ENCODE peak calls at places on chromosomes 4 and X, in ten cellular contexts. R is NCI-H1417; N is NCI-H2171; G is neural progenitor cell; J is tibial artery; S is stimulated activated CD8-positive, alpha-beta memory T cell treated with anti-CD3 and anti-CD28 coated beads, Interleukin-4, amount 100 ng/mL, for 24 hours; X is germinal center; P is activated CD4-positive, alpha-beta memory T cell treated with anti-CD3 and anti-CD28 coated beads for 36 hours; C is NCI-H1930; D is tibial nerve. M is an unnamed sample.

GRCh38 chrX:67787196-67787595 is 243.4 kb downstream of the AR start:
- DNase-seq in P (no peak), G (no peak), D (no peak), N (no peak), S (no peak), J (no peak), C (no peak), R (no peak), X (no peak), M (no peak)

GRCh38 chr4:159012381-159012780 is 90.5 kb upstream of the RAPGEF2 start:
- DNase-seq in G (no peak), N (no peak), S (no peak), R (no peak), J (no peak), P (no peak), C (no peak), X (no peak), D (no peak), M (no peak)

GRCh38 chr4:23613782-23614181 is 276.1 kb downstream of the PPARGC1A start:
- DNase-seq in C (no peak), N (no peak), P (no peak), D (no peak), J (no peak), R (no peak), S (no peak), X (no peak), G (no peak), M (no peak)

GRCh38 chrX:130984782-130985181 is 73.4 kb upstream of the ARHGAP36 start:
- DNase-seq in J (no peak), S (no peak), X (no peak), D (no peak), R (no peak), P (no peak), N (no peak), C (no peak), G (no peak), M (no peak)

GRCh38 chrX:13506574-13506973 is 62.8 kb upstream of the EGFL6 start:
- DNase-seq in J (no peak), R (peak), P (peak), N (peak), C (no peak), X (peak), S (peak), G (peak), D (no peak), M (peak)

GRCh38 chrX:143635915-143636314 is at the start of gene SLITRK4:
- DNase-seq in N (no peak), C (peak), J (no peak), G (peak), X (no peak), S (no peak), D (no peak), R (no peak), P (no peak), M (peak)

GRCh38 chrX:149903889-149904748 is 23.1 kb downstream of the MAGEA8 start:
- DNase-seq in G (no peak), N (no peak), J (no peak), C (no peak), S (no peak), X (no peak), R (no peak), D (no peak), P (no peak), M (no peak)

GRCh38 chr4:121939690-121940089 is 12.2 kb downstream of the TRPC3 start:
- DNase-seq in N (no peak), X (no peak), J (no peak), R (no peak), S (no peak), G (no peak), P (no peak), D (no peak), C (no peak), M (no peak)

GRCh38 chr4:73874386-73874785 is 5.2 kb downstream of the CXCL1 start:
- DNase-seq in N (no peak), X (no peak), P (no peak), S (no peak), J (no peak), D (no peak), R (no peak), C (no peak), G (no peak), M (no peak)

GRCh38 chr4:56937262-56937661 is 29.6 kb downstream of the REST start:
- DNase-seq in N (no peak), P (no peak), D (no peak), X (no peak), G (no peak), C (no peak), S (no peak), J (no peak), R (no peak), M (no peak)

GRCh38 chr4:1883583-1883982 is 12.4 kb downstream of the NSD2 start:
- DNase-seq in P (no peak), X (no peak), D (no peak), S (no peak), G (no peak), R (no peak), J (no peak), N (peak), C (no peak), M (no peak)

GRCh38 chrX:63835361-63835760 is 50.3 kb upstream of the ARHGEF9 start:
- DNase-seq in R (no peak), G (no peak), D (no peak), S (no peak), P (no peak), J (no peak), X (no peak), N (no peak), C (no peak), M (no peak)

GRCh38 chr4:184756399-184756798 is 22.5 kb upstream of the CENPU start:
- DNase-seq in D (no peak), C (no peak), X (no peak), P (no peak), N (no peak), S (no peak), R (no peak), J (peak), G (no peak), M (no peak)

GRCh38 chrX:71210829-71211228 is 12.2 kb upstream of the GJB1 start:
- DNase-seq in D (no peak), P (no peak), G (no peak), N (no peak), J (no peak), X (no peak), R (no peak), S (no peak), C (no peak), M (no peak)

GRCh38 chr4:125432078-125432477 is 117.3 kb downstream of the FAT4 start:
- DNase-seq in R (no peak), X (no peak), N (no peak), G (peak), J (no peak), S (no peak), D (no peak), P (no peak), C (no peak), M (peak)

GRCh38 chr4:148273501-148273986 is 168.7 kb downstream of the NR3C2 start:
- DNase-seq in D (no peak), C (no peak), R (no peak), N (no peak), J (no peak), G (no peak), X (no peak), P (no peak), S (no peak), M (peak)

GRCh38 chr4:80199004-80199579 is 1.8 kb downstream of the PRDM8 start:
- DNase-seq in C (no peak), G (no peak), N (no peak), P (no peak), X (no peak), R (no peak), J (no peak), D (no peak), S (no peak), M (no peak)

GRCh38 chr4:139825523-139826014 is 159.9 kb downstream of the MGST2 start:
- DNase-seq in D (no peak), J (no peak), C (no peak), R (no peak), X (no peak), G (peak), N (no peak), S (no peak), P (no peak), M (no peak)

GRCh38 chr4:182826391-182826790 is 90.8 kb downstream of the DCTD start:
- DNase-seq in S (no peak), P (peak), C (no peak), X (no peak), R (no peak), N (no peak), J (no peak), D (no peak), G (no peak), M (no peak)

GRCh38 chrX:20032201-20032600 is 41.3 kb upstream of the BCLAF3 start:
- DNase-seq in G (no peak), S (no peak), J (no peak), N (no peak), R (no peak), P (no peak), D (no peak), X (no peak), C (no peak), M (no peak)

GRCh38 chrX:28697732-28698131 is 110.5 kb downstream of the IL1RAPL1 start:
- DNase-seq in J (no peak), N (no peak), C (no peak), P (no peak), D (no peak), G (no peak), S (no peak), R (no peak), X (no peak), M (no peak)

GRCh38 chr4:137749466-137749865 is 217.2 kb upstream of the PCDH18 start:
- DNase-seq in G (no peak), X (no peak), N (no peak), C (no peak), D (no peak), R (no peak), S (no peak), J (no peak), P (no peak), M (no peak)

GRCh38 chr4:4591071-4591470 is 49.2 kb upstream of the STX18 start:
- DNase-seq in R (no peak), G (no peak), J (no peak), D (no peak), N (no peak), X (no peak), P (no peak), S (no peak), C (no peak), M (no peak)

GRCh38 chr4:79290376-79290775 is 35.5 kb downstream of the NAA11 start:
- DNase-seq in D (no peak), C (no peak), S (no peak), N (no peak), R (no peak), G (no peak), X (no peak), P (no peak), J (no peak), M (peak)

GRCh38 chr4:41865306-41865980 is 69.8 kb upstream of the TMEM33 start:
- DNase-seq in X (no peak), N (no peak), J (no peak), R (no peak), C (no peak), G (peak), S (no peak), D (no peak), P (no peak), M (no peak)

GRCh38 chr4:109462297-109462696 is 28.7 kb downstream of the SEC24B start:
- DNase-seq in G (no peak), N (no peak), C (no peak), X (no peak), P (no peak), D (no peak), S (no peak), J (no peak), R (no peak), M (peak)

GRCh38 chr4:123651127-123651526 is 254.5 kb downstream of the SPRY1 start:
- DNase-seq in D (no peak), J (no peak), G (no peak), N (no peak), S (no peak), P (no peak), R (no peak), C (no peak), X (no peak), M (no peak)

GRCh38 chr4:78949735-78950134 is 10.5 kb upstream of the PAQR3 start:
- DNase-seq in X (no peak), J (no peak), C (no peak), G (no peak), S (no peak), P (no peak), R (no peak), N (no peak), D (no peak), M (no peak)

GRCh38 chrX:1207496-1208025 is 4.9 kb downstream of the CRLF2 start:
- DNase-seq in X (no peak), S (no peak), J (no peak), P (peak), C (no peak), D (no peak), G (no peak), R (no peak), N (no peak), M (no peak)

GRCh38 chrX:49884290-49884862 is 5.1 kb downstream of the USP27X start:
- DNase-seq in G (peak), P (peak), R (peak), X (peak), N (no peak), D (peak), J (peak), C (peak), S (peak), M (peak)

GRCh38 chrX:31499120-31499519 is 427.3 kb upstream of the FTHL17 start:
- DNase-seq in G (peak), D (no peak), S (no peak), N (no peak), C (no peak), J (no peak), P (no peak), X (no peak), R (no peak), M (no peak)

GRCh38 chrX:40853004-40853815 is 117.9 kb upstream of the MED14 start:
- DNase-seq in G (no peak), R (no peak), S (no peak), D (no peak), C (no peak), J (no peak), X (no peak), N (no peak), P (no peak), M (no peak)